ENCODE peak calls at places on chromosome 13, in five cellular contexts. One of them, this sample, is unnamed.

GRCh38 chr13:110819203-110820014 is 95.5 kb downstream of the ANKRD10 start:
- DNase-seq in H1: peak; percentile 93
- DNase-seq in HepG2: peak; percentile 54
- DNase-seq in K562: peak; percentile 86
- DNase-seq in GM12878: peak; percentile 39
- DNase-seq in this sample: peak; percentile 66

GRCh38 chr13:23915308-23915707 is 18.0 kb upstream of the C1QTNF9B start:
- DNase-seq in H1: no peak
- DNase-seq in HepG2: peak; percentile 8
- DNase-seq in K562: no peak
- DNase-seq in GM12878: no peak
- DNase-seq in this sample: peak; percentile 24

GRCh38 chr13:111153977-111154332 is 38.8 kb downstream of the ARHGEF7 start:
- DNase-seq in H1: no peak
- DNase-seq in HepG2: peak; percentile 38
- DNase-seq in K562: peak; percentile 63
- DNase-seq in GM12878: no peak
- DNase-seq in this sample: no peak

GRCh38 chr13:59829690-59830089 is 334.0 kb downstream of the DIAPH3 start:
- DNase-seq in H1: no peak
- DNase-seq in HepG2: no peak
- DNase-seq in K562: no peak
- DNase-seq in GM12878: no peak
- DNase-seq in this sample: no peak

GRCh38 chr13:42981853-42982252 is 10.2 kb downstream of the EPSTI1 start:
- DNase-seq in H1: no peak
- DNase-seq in HepG2: no peak
- DNase-seq in K562: no peak
- DNase-seq in GM12878: no peak
- DNase-seq in this sample: no peak

GRCh38 chr13:99080131-99080530 is 102.3 kb upstream of the DOCK9 start:
- DNase-seq in H1: no peak
- DNase-seq in HepG2: no peak
- DNase-seq in K562: no peak
- DNase-seq in GM12878: no peak
- DNase-seq in this sample: no peak

GRCh38 chr13:41916173-41916954 is 44.5 kb downstream of the VWA8 start:
- DNase-seq in H1: no peak
- DNase-seq in HepG2: no peak
- DNase-seq in K562: no peak
- DNase-seq in GM12878: peak; percentile 89
- DNase-seq in this sample: no peak

GRCh38 chr13:23488442-23488841 is 54.9 kb upstream of the SACS start:
- DNase-seq in H1: no peak
- DNase-seq in HepG2: peak; percentile 46
- DNase-seq in K562: no peak
- DNase-seq in GM12878: no peak
- DNase-seq in this sample: no peak

GRCh38 chr13:60837806-60838205 is 440.8 kb downstream of the TDRD3 start:
- DNase-seq in H1: no peak
- DNase-seq in HepG2: no peak
- DNase-seq in K562: no peak
- DNase-seq in GM12878: no peak
- DNase-seq in this sample: no peak

GRCh38 chr13:112176746-112177119 is 109.8 kb downstream of the SOX1 start:
- DNase-seq in H1: no peak
- DNase-seq in HepG2: no peak
- DNase-seq in K562: no peak
- DNase-seq in GM12878: no peak
- DNase-seq in this sample: no peak

GRCh38 chr13:73090116-73090811 is 31.5 kb downstream of the KLF5 start:
- DNase-seq in H1: no peak
- DNase-seq in HepG2: peak; percentile 95
- DNase-seq in K562: peak; percentile 15
- DNase-seq in GM12878: no peak
- DNase-seq in this sample: peak; percentile 96

GRCh38 chr13:87684850-87685735 is 13.9 kb downstream of the SLITRK5 start:
- DNase-seq in H1: no peak
- DNase-seq in HepG2: no peak
- DNase-seq in K562: no peak
- DNase-seq in GM12878: no peak
- DNase-seq in this sample: no peak

GRCh38 chr13:81480634-81481033 is 1139.7 kb upstream of the SPRY2 start:
- DNase-seq in H1: no peak
- DNase-seq in HepG2: no peak
- DNase-seq in K562: no peak
- DNase-seq in GM12878: no peak
- DNase-seq in this sample: no peak

GRCh38 chr13:114024603-114025431 is 50.9 kb upstream of the C13orf46 start:
- DNase-seq in H1: no peak
- DNase-seq in HepG2: no peak
- DNase-seq in K562: no peak
- DNase-seq in GM12878: no peak
- DNase-seq in this sample: no peak
- TF ChIP-seq POLR2A in H1: no peak
- TF ChIP-seq POLR2A in HepG2: no peak
- TF ChIP-seq POLR2A in K562: no peak
- TF ChIP-seq POLR2A in GM12878: peak; percentile 57
- TF ChIP-seq POLR2A in this sample: no peak

DNA sequence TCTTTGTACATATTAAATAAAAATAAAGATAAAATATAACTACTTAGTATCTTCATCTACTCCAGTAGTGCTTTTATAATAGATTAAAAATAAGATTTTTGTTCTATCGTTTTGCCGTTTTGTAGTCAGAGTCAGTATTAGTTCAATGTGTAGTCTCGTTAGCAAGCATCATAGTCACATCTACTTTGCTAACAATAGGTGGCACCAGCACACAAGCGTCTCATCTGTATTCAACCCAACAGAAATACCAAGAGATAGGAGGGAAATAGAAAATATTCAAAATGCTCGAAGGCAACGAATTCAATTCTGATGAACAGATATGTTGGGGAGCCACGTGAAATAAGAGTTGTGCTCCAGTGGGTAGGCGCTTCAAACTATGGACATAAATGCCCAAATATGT is 21.4 kb upstream of the MICU2 start:
- DNase-seq in H1: no peak
- DNase-seq in HepG2: peak; percentile 61
- DNase-seq in K562: no peak
- DNase-seq in GM12878: no peak
- DNase-seq in this sample: peak; percentile 59
- TF ChIP-seq SRF in H1: no peak
- TF ChIP-seq SRF in HepG2: no peak
- TF ChIP-seq SRF in K562: no peak
- TF ChIP-seq SRF in GM12878: no peak
- TF ChIP-seq SRF in this sample: no peak

GRCh38 chr13:78700121-78700910 is 41.4 kb upstream of the OBI1 start:
- DNase-seq in H1: no peak
- DNase-seq in HepG2: no peak
- DNase-seq in K562: no peak
- DNase-seq in GM12878: no peak
- DNase-seq in this sample: no peak
- TF ChIP-seq POLR2A in H1: no peak
- TF ChIP-seq POLR2A in HepG2: no peak
- TF ChIP-seq POLR2A in K562: no peak
- TF ChIP-seq POLR2A in GM12878: no peak
- TF ChIP-seq POLR2A in this sample: no peak

DNA sequence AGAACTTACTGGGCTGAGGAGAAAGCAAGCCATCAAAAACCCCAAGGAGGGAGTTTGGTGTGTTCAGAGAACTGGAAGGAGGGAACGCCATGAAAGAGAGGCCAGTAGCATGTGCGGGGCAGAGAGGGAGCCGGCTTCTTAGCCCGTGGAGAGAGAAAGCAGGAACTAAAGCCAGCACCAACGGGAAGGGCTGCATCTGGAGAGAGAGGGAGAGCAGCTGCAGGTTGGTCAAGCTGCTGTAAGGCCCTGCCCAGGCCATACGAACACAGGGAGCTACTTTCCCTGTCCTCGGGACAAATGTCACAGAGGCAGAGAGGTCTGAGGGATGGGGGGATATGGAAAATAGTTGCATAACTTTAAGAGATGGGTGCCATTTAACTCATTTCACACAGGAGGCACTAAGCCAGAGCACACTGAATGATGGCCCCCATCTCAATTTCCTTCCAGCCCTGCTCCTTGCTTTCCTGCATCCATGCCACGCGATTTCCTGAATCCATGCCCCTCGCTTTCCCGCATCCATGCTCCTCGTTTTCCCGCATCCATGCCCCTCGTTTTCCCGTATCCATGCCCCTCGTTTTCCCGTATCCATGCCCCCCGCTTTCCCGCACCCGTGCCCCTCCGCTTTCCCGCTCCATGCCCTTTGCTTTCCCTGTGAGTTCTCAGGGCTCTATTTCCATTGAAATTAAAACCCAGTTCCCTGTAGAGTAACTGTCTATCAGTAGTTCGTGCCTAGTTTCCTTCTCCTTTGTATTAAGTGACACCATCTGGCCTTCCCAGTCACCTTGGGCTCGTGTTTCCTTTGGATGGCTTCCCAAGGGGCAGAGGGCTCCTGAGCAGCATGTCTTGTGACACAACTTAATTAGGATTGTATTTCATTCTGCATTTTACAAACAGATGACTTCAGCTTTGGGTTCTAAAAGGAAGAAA is 31.5 kb upstream of the TPT1 start:
- DNase-seq in H1: no peak
- DNase-seq in HepG2: no peak
- DNase-seq in K562: no peak
- DNase-seq in GM12878: no peak
- DNase-seq in this sample: no peak
- TF ChIP-seq SRF in H1: no peak
- TF ChIP-seq SRF in HepG2: no peak
- TF ChIP-seq SRF in K562: no peak
- TF ChIP-seq SRF in GM12878: no peak
- TF ChIP-seq SRF in this sample: no peak

DNA sequence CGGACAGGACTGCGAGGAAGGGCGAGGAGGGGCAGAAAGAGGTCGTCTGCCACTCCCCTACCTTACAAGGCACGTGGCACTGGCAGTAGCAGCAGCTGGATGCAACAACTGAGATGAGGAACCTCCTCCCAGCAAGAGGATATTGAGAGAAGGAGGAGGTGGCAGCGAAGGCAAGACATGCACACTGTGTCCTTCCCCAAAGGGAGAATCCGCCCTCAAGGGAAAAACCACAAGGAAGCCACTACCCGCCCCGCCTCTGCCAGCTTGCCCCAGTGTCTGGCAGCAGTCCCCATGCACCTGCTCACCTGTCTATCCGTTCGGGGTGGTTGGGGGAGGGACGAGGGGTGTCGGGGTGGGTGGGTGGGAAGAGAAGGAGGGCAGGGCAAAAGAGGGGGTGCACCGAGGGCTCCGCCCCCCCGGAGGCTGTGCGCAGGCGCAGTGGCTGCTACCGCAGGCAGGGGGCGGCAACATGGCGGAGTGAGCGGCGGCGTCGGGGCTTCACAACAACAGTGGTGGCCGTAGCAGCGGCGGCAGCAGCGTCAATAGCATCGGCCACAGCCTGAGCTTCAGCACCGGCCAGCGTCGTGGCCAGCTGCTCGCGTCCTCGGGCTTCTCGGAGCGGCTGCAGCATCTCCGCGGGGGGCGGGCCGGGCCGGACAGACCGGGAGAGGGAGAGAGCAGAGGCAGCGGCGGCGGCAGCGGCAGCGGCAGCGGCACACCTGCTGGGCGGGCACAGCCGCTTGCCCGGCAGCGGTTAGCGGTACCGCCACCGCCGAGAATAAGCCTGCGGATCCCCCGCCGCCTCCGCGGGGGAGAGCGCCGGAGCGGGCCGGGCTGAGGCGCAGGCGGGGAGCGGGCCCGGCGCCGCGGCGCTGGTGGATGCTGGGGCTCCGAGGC is at the start of gene NBEA:
- DNase-seq in H1: peak; percentile 98
- DNase-seq in HepG2: peak; percentile 19
- DNase-seq in K562: peak; percentile 66
- DNase-seq in GM12878: peak; percentile 16
- DNase-seq in this sample: peak; percentile 46
- TF ChIP-seq POLR2A in H1: peak; percentile 41
- TF ChIP-seq POLR2A in HepG2: no peak
- TF ChIP-seq POLR2A in K562: no peak
- TF ChIP-seq POLR2A in GM12878: peak; percentile 63
- TF ChIP-seq POLR2A in this sample: peak; percentile 28

GRCh38 chr13:74651121-74651520 is 516.9 kb upstream of the KLF12 start:
- DNase-seq in H1: no peak
- DNase-seq in HepG2: no peak
- DNase-seq in K562: no peak
- DNase-seq in GM12878: no peak
- DNase-seq in this sample: no peak
- TF ChIP-seq SRF in H1: no peak
- TF ChIP-seq SRF in HepG2: no peak
- TF ChIP-seq SRF in K562: no peak
- TF ChIP-seq SRF in GM12878: no peak
- TF ChIP-seq SRF in this sample: no peak

GRCh38 chr13:30905932-30906383 is at the start of gene MEDAG:
- DNase-seq in H1: no peak
- DNase-seq in HepG2: no peak
- DNase-seq in K562: no peak
- DNase-seq in GM12878: no peak
- DNase-seq in this sample: no peak
- TF ChIP-seq POLR2A in H1: no peak
- TF ChIP-seq POLR2A in HepG2: no peak
- TF ChIP-seq POLR2A in K562: no peak
- TF ChIP-seq POLR2A in GM12878: no peak
- TF ChIP-seq POLR2A in this sample: no peak

This sample was measured in HCT116.